ENCODE peak calls at places on chromosome X, in seven cellular contexts. One of them, this sample, is unnamed.

GRCh38 chrX:49190783-49191032 is 4.5 kb upstream of the PRICKLE3 start:
- DNase-seq in breast epithelium: no peak
- DNase-seq in GM12892: no peak
- DNase-seq in AG20443: no peak
- DNase-seq in AG08396: no peak
- DNase-seq in posterior vena cava: no peak
- DNase-seq in HCT116: no peak
- DNase-seq in this sample: no peak

GRCh38 chrX:140507982-140508305 is 3.1 kb upstream of the SOX3 start:
- DNase-seq in AG08396: no peak
- DNase-seq in AG20443: peak
- DNase-seq in posterior vena cava: no peak
- DNase-seq in HCT116: no peak
- DNase-seq in breast epithelium: no peak
- DNase-seq in GM12892: no peak
- DNase-seq in this sample: no peak

GRCh38 chrX:118189628-118190027 is 73.0 kb upstream of the KLHL13 start:
- DNase-seq in AG08396: no peak
- DNase-seq in posterior vena cava: no peak
- DNase-seq in GM12892: no peak
- DNase-seq in breast epithelium: no peak
- DNase-seq in AG20443: no peak
- DNase-seq in HCT116: no peak
- DNase-seq in this sample: no peak

GRCh38 chrX:132875705-132876508 is 82.5 kb downstream of the HS6ST2 start:
- DNase-seq in GM12892: no peak
- DNase-seq in AG08396: no peak
- DNase-seq in AG20443: no peak
- DNase-seq in breast epithelium: no peak
- DNase-seq in HCT116: no peak
- DNase-seq in posterior vena cava: no peak
- DNase-seq in this sample: no peak

GRCh38 chrX:45347877-45348675 is 147.4 kb upstream of the DIPK2B start:
- DNase-seq in posterior vena cava: no peak
- DNase-seq in AG20443: no peak
- DNase-seq in breast epithelium: no peak
- DNase-seq in AG08396: no peak
- DNase-seq in GM12892: no peak
- DNase-seq in HCT116: no peak
- DNase-seq in this sample: no peak

GRCh38 chrX:9148626-9149385 is 114.9 kb upstream of the FAM9B start:
- DNase-seq in posterior vena cava: no peak
- DNase-seq in AG08396: peak
- DNase-seq in GM12892: no peak
- DNase-seq in breast epithelium: no peak
- DNase-seq in HCT116: no peak
- DNase-seq in AG20443: peak
- DNase-seq in this sample: no peak

GRCh38 chrX:87392369-87392768 is 125.2 kb upstream of the KLHL4 start:
- DNase-seq in posterior vena cava: no peak
- DNase-seq in HCT116: no peak
- DNase-seq in AG20443: no peak
- DNase-seq in GM12892: no peak
- DNase-seq in breast epithelium: no peak
- DNase-seq in AG08396: no peak
- DNase-seq in this sample: no peak

GRCh38 chrX:11437642-11438379 is 144.6 kb downstream of the AMELX start:
- DNase-seq in AG20443: no peak
- DNase-seq in posterior vena cava: no peak
- DNase-seq in AG08396: peak
- DNase-seq in breast epithelium: no peak
- DNase-seq in GM12892: no peak
- DNase-seq in HCT116: no peak
- DNase-seq in this sample: no peak

GRCh38 chrX:108022491-108023089 is 22.3 kb upstream of the VSIG1 start:
- DNase-seq in HCT116: no peak
- DNase-seq in GM12892: no peak
- DNase-seq in posterior vena cava: no peak
- DNase-seq in breast epithelium: no peak
- DNase-seq in AG20443: no peak
- DNase-seq in AG08396: no peak
- DNase-seq in this sample: no peak

GRCh38 chrX:46882266-46882665 is 30.0 kb upstream of the JADE3 start:
- DNase-seq in AG08396: no peak
- DNase-seq in breast epithelium: no peak
- DNase-seq in GM12892: no peak
- DNase-seq in HCT116: no peak
- DNase-seq in posterior vena cava: no peak
- DNase-seq in AG20443: no peak
- DNase-seq in this sample: no peak

GRCh38 chrX:38805294-38806053 is 4.2 kb downstream of the MID1IP1 start:
- DNase-seq in breast epithelium: peak
- DNase-seq in AG08396: peak
- DNase-seq in GM12892: peak
- DNase-seq in AG20443: peak
- DNase-seq in HCT116: no peak
- DNase-seq in posterior vena cava: peak
- DNase-seq in this sample: no peak

GRCh38 chrX:129957241-129958099 is 25.0 kb upstream of the BCORL1 start:
- DNase-seq in GM12892: peak
- DNase-seq in HCT116: peak
- DNase-seq in posterior vena cava: peak
- DNase-seq in breast epithelium: no peak
- DNase-seq in AG20443: peak
- DNase-seq in AG08396: peak
- DNase-seq in this sample: peak

GRCh38 chrX:49761481-49761880 is 65.7 kb upstream of the PAGE1 start:
- DNase-seq in posterior vena cava: no peak
- DNase-seq in AG08396: peak
- DNase-seq in AG20443: peak
- DNase-seq in GM12892: no peak
- DNase-seq in breast epithelium: no peak
- DNase-seq in HCT116: no peak
- DNase-seq in this sample: no peak

GRCh38 chrX:45063319-45064095 is 137.2 kb downstream of the DIPK2B start:
- DNase-seq in HCT116: no peak
- DNase-seq in GM12892: no peak
- DNase-seq in AG20443: no peak
- DNase-seq in posterior vena cava: no peak
- DNase-seq in AG08396: no peak
- DNase-seq in breast epithelium: no peak
- DNase-seq in this sample: no peak

GRCh38 chrX:2793752-2794151 is 35.0 kb upstream of the GYG2 start:
- DNase-seq in posterior vena cava: no peak
- DNase-seq in HCT116: no peak
- DNase-seq in breast epithelium: no peak
- DNase-seq in GM12892: no peak
- DNase-seq in AG08396: no peak
- DNase-seq in AG20443: no peak
- DNase-seq in this sample: no peak

GRCh38 chrX:49221868-49222267 is 11.3 kb downstream of the CACNA1F start:
- DNase-seq in AG08396: no peak
- DNase-seq in breast epithelium: no peak
- DNase-seq in HCT116: no peak
- DNase-seq in AG20443: no peak
- DNase-seq in GM12892: no peak
- DNase-seq in posterior vena cava: no peak
- DNase-seq in this sample: no peak

GRCh38 chrX:56788717-56789122 is 59.7 kb downstream of the NBDY start:
- DNase-seq in posterior vena cava: peak
- DNase-seq in breast epithelium: no peak
- DNase-seq in AG08396: no peak
- DNase-seq in HCT116: no peak
- DNase-seq in GM12892: no peak
- DNase-seq in AG20443: no peak
- DNase-seq in this sample: no peak

GRCh38 chrX:130575831-130576404 is 174.1 kb downstream of the RBMX2 start:
- DNase-seq in AG08396: peak
- DNase-seq in breast epithelium: no peak
- DNase-seq in AG20443: peak
- DNase-seq in posterior vena cava: no peak
- DNase-seq in GM12892: peak
- DNase-seq in HCT116: peak
- DNase-seq in this sample: peak

This sample was measured in GM18507.